ENCODE peak calls at places on chromosome 22, in nine cellular contexts. One of them, this sample, is unnamed. For H3K4me1, the result is how much of the 10 kb centered on the place peaks cover.

GRCh38 chr22:20531404-20532181 is 24.2 kb downstream of the MED15 start:
- DNase-seq in PC-3: peak
- DNase-seq in testis: peak
- DNase-seq in colonic mucosa: peak
- DNase-seq in thyroid gland: peak
- DNase-seq in small intestine: peak
- DNase-seq in neural progenitor cell: peak
- DNase-seq in mesenchymal stem cell: peak
- DNase-seq in OCI-LY7: no peak
- DNase-seq in this sample: peak

GRCh38 chr22:19253143-19253542 is 38.4 kb downstream of the CLTCL1 start:
- DNase-seq in PC-3: no peak
- DNase-seq in small intestine: no peak
- DNase-seq in thyroid gland: no peak
- DNase-seq in OCI-LY7: no peak
- DNase-seq in colonic mucosa: no peak
- DNase-seq in testis: no peak
- DNase-seq in mesenchymal stem cell: no peak
- DNase-seq in neural progenitor cell: no peak
- DNase-seq in this sample: no peak

GRCh38 chr22:48819991-48820390 is 1007.7 kb downstream of the BRD1 start:
- DNase-seq in neural progenitor cell: no peak
- DNase-seq in mesenchymal stem cell: no peak
- DNase-seq in OCI-LY7: no peak
- DNase-seq in PC-3: no peak
- DNase-seq in colonic mucosa: no peak
- DNase-seq in thyroid gland: no peak
- DNase-seq in testis: no peak
- DNase-seq in small intestine: no peak
- DNase-seq in this sample: no peak

GRCh38 chr22:48849963-48850657 is 977.6 kb downstream of the BRD1 start:
- DNase-seq in OCI-LY7: no peak
- DNase-seq in mesenchymal stem cell: no peak
- DNase-seq in neural progenitor cell: no peak
- DNase-seq in testis: no peak
- DNase-seq in thyroid gland: no peak
- DNase-seq in colonic mucosa: no peak
- DNase-seq in PC-3: no peak
- DNase-seq in small intestine: no peak
- DNase-seq in this sample: no peak

GRCh38 chr22:43136255-43136654 is 6.9 kb downstream of the MCAT start:
- DNase-seq in PC-3: peak
- DNase-seq in OCI-LY7: peak
- DNase-seq in neural progenitor cell: peak
- DNase-seq in thyroid gland: peak
- DNase-seq in small intestine: no peak
- DNase-seq in mesenchymal stem cell: peak
- DNase-seq in testis: peak
- DNase-seq in colonic mucosa: no peak
- DNase-seq in this sample: peak

GRCh38 chr22:44181033-44181911 is 547 bp downstream of the PARVG start:
- DNase-seq in mesenchymal stem cell: no peak
- DNase-seq in small intestine: peak
- DNase-seq in OCI-LY7: no peak
- DNase-seq in neural progenitor cell: no peak
- DNase-seq in PC-3: peak
- DNase-seq in colonic mucosa: peak
- DNase-seq in testis: no peak
- DNase-seq in thyroid gland: no peak
- DNase-seq in this sample: no peak

GRCh38 chr22:41448189-41448808 is 1.7 kb upstream of the TOB2 start:
- DNase-seq in thyroid gland: peak
- DNase-seq in colonic mucosa: peak
- DNase-seq in small intestine: peak
- DNase-seq in neural progenitor cell: peak
- DNase-seq in OCI-LY7: peak
- DNase-seq in PC-3: peak
- DNase-seq in testis: peak
- DNase-seq in mesenchymal stem cell: peak
- DNase-seq in this sample: peak

GRCh38 chr22:44838316-44839016 is 86.1 kb downstream of the ARHGAP8 start:
- DNase-seq in neural progenitor cell: no peak
- DNase-seq in colonic mucosa: no peak
- DNase-seq in testis: peak
- DNase-seq in small intestine: no peak
- DNase-seq in OCI-LY7: no peak
- DNase-seq in thyroid gland: no peak
- DNase-seq in mesenchymal stem cell: no peak
- DNase-seq in PC-3: no peak
- DNase-seq in this sample: no peak

GRCh38 chr22:37967637-37968451 is 14.3 kb downstream of the POLR2F start:
- DNase-seq in OCI-LY7: no peak
- DNase-seq in thyroid gland: no peak
- DNase-seq in colonic mucosa: no peak
- DNase-seq in mesenchymal stem cell: no peak
- DNase-seq in testis: no peak
- DNase-seq in small intestine: no peak
- DNase-seq in PC-3: no peak
- DNase-seq in neural progenitor cell: peak
- DNase-seq in this sample: no peak

GRCh38 chr22:20429254-20430100 is 8.1 kb downstream of the SCARF2 start:
- DNase-seq in OCI-LY7: peak
- DNase-seq in thyroid gland: peak
- DNase-seq in testis: peak
- DNase-seq in colonic mucosa: peak
- DNase-seq in PC-3: no peak
- DNase-seq in mesenchymal stem cell: no peak
- DNase-seq in neural progenitor cell: peak
- DNase-seq in small intestine: peak
- DNase-seq in this sample: peak

GRCh38 chr22:20807315-20807752 is 33.4 kb downstream of the SERPIND1 start:
- DNase-seq in thyroid gland: no peak
- DNase-seq in OCI-LY7: no peak
- DNase-seq in PC-3: peak
- DNase-seq in small intestine: no peak
- DNase-seq in colonic mucosa: no peak
- DNase-seq in mesenchymal stem cell: peak
- DNase-seq in neural progenitor cell: no peak
- DNase-seq in testis: no peak
- DNase-seq in this sample: peak

GRCh38 chr22:47213571-47214230 is 451.3 kb downstream of the TBC1D22A start:
- DNase-seq in colonic mucosa: peak
- DNase-seq in thyroid gland: peak
- DNase-seq in OCI-LY7: peak
- DNase-seq in PC-3: peak
- DNase-seq in neural progenitor cell: peak
- DNase-seq in small intestine: peak
- DNase-seq in testis: peak
- DNase-seq in mesenchymal stem cell: no peak
- DNase-seq in this sample: no peak

GRCh38 chr22:20290045-20290392 is 21.9 kb upstream of the RTN4R start:
- DNase-seq in neural progenitor cell: no peak
- DNase-seq in colonic mucosa: no peak
- DNase-seq in thyroid gland: no peak
- DNase-seq in testis: no peak
- DNase-seq in PC-3: no peak
- DNase-seq in small intestine: no peak
- DNase-seq in mesenchymal stem cell: no peak
- DNase-seq in OCI-LY7: no peak
- DNase-seq in this sample: no peak

GRCh38 chr22:44483878-44484277 is 14.2 kb downstream of the RTL6 start:
- DNase-seq in neural progenitor cell: no peak
- DNase-seq in colonic mucosa: no peak
- DNase-seq in mesenchymal stem cell: no peak
- DNase-seq in testis: no peak
- DNase-seq in thyroid gland: no peak
- DNase-seq in OCI-LY7: no peak
- DNase-seq in small intestine: no peak
- DNase-seq in PC-3: no peak
- DNase-seq in this sample: peak

GRCh38 chr22:26564672-26565071 is 25.3 kb downstream of the TPST2 start:
- DNase-seq in mesenchymal stem cell: no peak
- DNase-seq in PC-3: no peak
- DNase-seq in OCI-LY7: no peak
- DNase-seq in thyroid gland: no peak
- DNase-seq in testis: no peak
- DNase-seq in neural progenitor cell: no peak
- DNase-seq in colonic mucosa: no peak
- DNase-seq in small intestine: no peak
- DNase-seq in this sample: no peak

GRCh38 chr22:26565889-26566288 is 24.0 kb downstream of the TPST2 start:
- DNase-seq in small intestine: no peak
- DNase-seq in mesenchymal stem cell: no peak
- DNase-seq in colonic mucosa: no peak
- DNase-seq in testis: no peak
- DNase-seq in OCI-LY7: no peak
- DNase-seq in thyroid gland: no peak
- DNase-seq in neural progenitor cell: no peak
- DNase-seq in PC-3: no peak
- DNase-seq in this sample: no peak

GRCh38 chr22:26566994-26567393 is 22.9 kb downstream of the TPST2 start:
- DNase-seq in small intestine: no peak
- DNase-seq in colonic mucosa: no peak
- DNase-seq in thyroid gland: no peak
- DNase-seq in testis: no peak
- DNase-seq in mesenchymal stem cell: no peak
- DNase-seq in PC-3: no peak
- DNase-seq in OCI-LY7: no peak
- DNase-seq in neural progenitor cell: no peak
- DNase-seq in this sample: no peak

GRCh38 chr22:26564181-26564580 is 25.8 kb downstream of the TPST2 start:
- DNase-seq in testis: no peak
- DNase-seq in colonic mucosa: no peak
- DNase-seq in OCI-LY7: no peak
- DNase-seq in thyroid gland: peak
- DNase-seq in neural progenitor cell: no peak
- DNase-seq in PC-3: no peak
- DNase-seq in mesenchymal stem cell: no peak
- DNase-seq in small intestine: no peak
- DNase-seq in this sample: no peak

DNA sequence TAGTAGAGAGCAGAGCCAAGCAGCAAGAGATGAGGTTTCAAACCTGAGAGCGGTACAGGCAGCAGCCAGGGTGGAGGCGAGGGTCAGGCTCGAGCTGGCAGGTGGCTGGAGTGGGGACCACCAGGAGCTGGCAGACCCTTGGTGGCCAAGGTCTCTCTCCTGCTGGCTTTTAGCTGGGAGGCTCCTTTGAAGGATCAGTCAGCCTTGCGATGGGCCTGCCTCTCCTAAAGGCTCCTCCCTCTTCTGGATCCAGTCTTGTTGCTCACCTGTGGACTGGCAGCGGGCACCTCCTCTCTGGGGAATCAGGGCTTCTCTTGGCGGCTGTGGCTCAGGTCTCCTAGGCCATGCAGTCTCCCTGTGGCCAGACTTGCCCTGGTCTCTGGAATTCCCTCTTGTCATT is 24.8 kb downstream of the TPST2 start:
- DNase-seq in neural progenitor cell: no peak
- DNase-seq in OCI-LY7: no peak
- DNase-seq in colonic mucosa: no peak
- DNase-seq in small intestine: no peak
- DNase-seq in thyroid gland: peak
- DNase-seq in mesenchymal stem cell: no peak
- DNase-seq in PC-3: no peak
- DNase-seq in testis: no peak
- DNase-seq in this sample: no peak
- H3K4me1 ChIP-seq in neural progenitor cell: under half
- H3K4me1 ChIP-seq in OCI-LY7: under half
- H3K4me1 ChIP-seq in colonic mucosa: under half
- H3K4me1 ChIP-seq in small intestine: under half
- H3K4me1 ChIP-seq in thyroid gland: half or more
- H3K4me1 ChIP-seq in mesenchymal stem cell: under half
- H3K4me1 ChIP-seq in PC-3: under half
- H3K4me1 ChIP-seq in testis: under half
- H3K4me1 ChIP-seq in this sample: under half

GRCh38 chr22:22825213-22825593 is 62.4 kb upstream of the IGLL5 start:
- DNase-seq in testis: no peak
- DNase-seq in neural progenitor cell: no peak
- DNase-seq in OCI-LY7: peak
- DNase-seq in PC-3: no peak
- DNase-seq in thyroid gland: no peak
- DNase-seq in colonic mucosa: no peak
- DNase-seq in mesenchymal stem cell: no peak
- DNase-seq in small intestine: no peak
- DNase-seq in this sample: no peak
- H3K4me1 ChIP-seq in testis: under half
- H3K4me1 ChIP-seq in neural progenitor cell: under half
- H3K4me1 ChIP-seq in OCI-LY7: half or more
- H3K4me1 ChIP-seq in PC-3: under half
- H3K4me1 ChIP-seq in thyroid gland: under half
- H3K4me1 ChIP-seq in colonic mucosa: under half
- H3K4me1 ChIP-seq in mesenchymal stem cell: under half
- H3K4me1 ChIP-seq in small intestine: under half
- H3K4me1 ChIP-seq in this sample: under half

DNA sequence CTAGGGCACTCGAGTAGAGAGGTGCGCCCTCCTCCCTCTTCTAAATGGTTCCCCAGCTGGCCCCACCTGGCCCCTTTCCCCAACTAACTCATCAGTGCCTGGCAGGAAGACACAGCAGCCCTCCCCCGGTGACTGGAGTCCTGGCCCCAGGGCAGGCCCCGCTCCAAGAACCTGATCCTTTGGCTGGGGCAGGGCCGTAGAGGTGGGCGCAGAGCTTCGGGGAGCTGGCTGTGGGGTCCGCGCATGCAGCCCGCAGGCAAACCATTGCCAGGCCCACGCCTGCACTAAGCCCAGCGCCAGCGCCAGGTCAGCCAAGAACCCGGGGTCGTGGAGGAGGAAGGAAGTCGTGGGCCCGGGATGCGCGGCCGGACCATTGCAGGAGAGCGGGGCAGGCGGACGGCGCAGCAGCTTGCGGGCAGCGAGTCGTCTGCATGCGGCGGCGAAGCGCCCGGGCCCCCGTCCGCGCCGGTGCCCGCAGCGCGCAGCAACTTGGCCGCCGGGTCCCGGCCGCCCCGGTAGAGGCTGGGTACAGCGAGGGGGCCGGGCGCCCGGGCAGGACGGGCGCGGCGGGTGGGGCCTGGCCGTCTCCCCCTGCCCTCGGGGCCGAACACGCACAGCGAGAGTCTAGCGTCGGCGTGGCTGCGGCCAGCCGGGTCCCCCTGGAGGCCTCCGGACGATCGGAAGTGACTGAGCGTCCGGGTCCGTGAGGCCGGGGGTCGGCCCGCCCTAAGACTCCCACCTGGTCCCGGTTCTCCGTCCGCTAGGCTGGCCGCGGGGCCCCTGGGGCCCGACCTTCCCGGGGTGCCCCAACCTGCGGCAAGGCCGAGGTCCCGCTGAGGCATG is 951 bp upstream of the TRABD start:
- DNase-seq in mesenchymal stem cell: no peak
- DNase-seq in small intestine: no peak
- DNase-seq in colonic mucosa: no peak
- DNase-seq in PC-3: no peak
- DNase-seq in testis: no peak
- DNase-seq in neural progenitor cell: peak
- DNase-seq in OCI-LY7: no peak
- DNase-seq in thyroid gland: no peak
- DNase-seq in this sample: no peak
- H3K4me1 ChIP-seq in mesenchymal stem cell: under half
- H3K4me1 ChIP-seq in small intestine: under half
- H3K4me1 ChIP-seq in colonic mucosa: under half
- H3K4me1 ChIP-seq in PC-3: under half
- H3K4me1 ChIP-seq in testis: under half
- H3K4me1 ChIP-seq in neural progenitor cell: under half
- H3K4me1 ChIP-seq in OCI-LY7: under half
- H3K4me1 ChIP-seq in thyroid gland: under half
- H3K4me1 ChIP-seq in this sample: under half

GRCh38 chr22:28892175-28892731 is 8.9 kb downstream of the ZNRF3 start:
- DNase-seq in colonic mucosa: no peak
- DNase-seq in thyroid gland: no peak
- DNase-seq in testis: no peak
- DNase-seq in neural progenitor cell: no peak
- DNase-seq in PC-3: no peak
- DNase-seq in small intestine: peak
- DNase-seq in OCI-LY7: no peak
- DNase-seq in mesenchymal stem cell: no peak
- DNase-seq in this sample: peak
- H3K4me1 ChIP-seq in colonic mucosa: under half
- H3K4me1 ChIP-seq in thyroid gland: under half
- H3K4me1 ChIP-seq in testis: under half
- H3K4me1 ChIP-seq in neural progenitor cell: under half
- H3K4me1 ChIP-seq in PC-3: under half
- H3K4me1 ChIP-seq in small intestine: under half
- H3K4me1 ChIP-seq in OCI-LY7: under half
- H3K4me1 ChIP-seq in mesenchymal stem cell: under half
- H3K4me1 ChIP-seq in this sample: under half

This sample was measured in hepatocyte.